ENCODE peak calls at places on chromosomes 1 and 21, in four cellular contexts. O is heart right ventricle, S is HFFc6, Y is HuH-7. G is an unnamed sample.

GRCh38 chr1:215156232-215156631 is 73.7 kb downstream of the KCNK2 start:
- DNase-seq in O (no peak), S (no peak), Y (no peak), G (no peak)

GRCh38 chr1:91523462-91523861 is 22.8 kb downstream of the CDC7 start:
- DNase-seq in O (no peak), S (no peak), Y (no peak), G (no peak)

GRCh38 chr1:211527006-211527405 is 35.0 kb upstream of the RD3 start:
- DNase-seq in O (no peak), S (no peak), Y (no peak), G (no peak)

GRCh38 chr1:9589719-9590157 is 1.0 kb downstream of the TMEM201 start:
- DNase-seq in O (no peak), S (peak), Y (peak), G (no peak)

GRCh38 chr1:113538225-113538624 is 147.9 kb downstream of the MAGI3 start:
- DNase-seq in O (no peak), S (peak), Y (no peak), G (no peak)

GRCh38 chr1:153741946-153742345 is 14.1 kb downstream of the INTS3 start:
- DNase-seq in O (no peak), S (no peak), Y (no peak), G (no peak)

GRCh38 chr1:174743654-174744561 is 255.8 kb upstream of the CACYBP start:
- DNase-seq in O (no peak), S (peak), Y (no peak), G (no peak)

GRCh38 chr1:85577421-85578320 is 2.9 kb upstream of the CCN1 start:
- DNase-seq in O (peak), S (no peak), Y (no peak), G (no peak)

GRCh38 chr1:234987415-234988159 is 141.1 kb downstream of the TOMM20 start:
- DNase-seq in O (peak), S (peak), Y (peak), G (peak)

GRCh38 chr1:226644541-226645176 is 94.4 kb downstream of the ITPKB start:
- DNase-seq in O (no peak), S (no peak), Y (no peak), G (no peak)

GRCh38 chr1:163130250-163130856 is 61.2 kb downstream of the RGS4 start:
- DNase-seq in O (no peak), S (no peak), Y (no peak), G (no peak)

GRCh38 chr1:84269286-84269685 is 32.2 kb upstream of the SAMD13 start:
- DNase-seq in O (no peak), S (no peak), Y (no peak), G (no peak)

GRCh38 chr1:195717651-195718050 is 890.6 kb downstream of the KCNT2 start:
- DNase-seq in O (no peak), S (peak), Y (peak), G (no peak)

GRCh38 chr1:162973381-162973795 is 95.8 kb upstream of the RGS4 start:
- DNase-seq in O (no peak), S (peak), Y (no peak), G (no peak)

GRCh38 chr21:28396421-28396820 is 596.3 kb downstream of the LTN1 start:
- DNase-seq in O (no peak), S (no peak), Y (no peak), G (no peak)

GRCh38 chr1:228206582-228207351 is 1.1 kb upstream of the OBSCN start:
- DNase-seq in O (no peak), S (no peak), Y (no peak), G (no peak)

GRCh38 chr1:51044199-51044598 is 57.8 kb upstream of the C1orf185 start:
- DNase-seq in O (no peak), S (no peak), Y (no peak), G (no peak)

G was measured in Caco-2.